ENCODE peak calls at places on chromosome 1, in seven cellular contexts. L, J, U, F, Y, W and P are unnamed samples. For H3K27me3, the result is how much of the 10 kb centered on the place peaks cover.

GRCh38 chr1:188065917-188066316 is 1237.2 kb downstream of the PLA2G4A start:
- DNase-seq in F (no peak), L (no peak), W (no peak), J (no peak), Y (no peak), U (no peak), P (no peak)

GRCh38 chr1:2499260-2499659 is 23.2 kb downstream of the PLCH2 start:
- DNase-seq in Y (no peak), L (no peak), F (no peak), J (no peak), U (no peak), W (no peak), P (no peak)

GRCh38 chr1:172005856-172006255 is 164.6 kb downstream of the DNM3 start:
- DNase-seq in J (no peak), W (no peak), Y (no peak), U (no peak), L (no peak), F (no peak), P (no peak)

GRCh38 chr1:3858231-3858981 is 1.1 kb downstream of the DFFB start:
- DNase-seq in F (no peak), Y (no peak), W (peak), L (no peak), J (no peak), U (peak), P (no peak)

GRCh38 chr1:44855742-44856141 is 12.7 kb upstream of the PTCH2 start:
- DNase-seq in F (no peak), L (no peak), J (no peak), U (no peak), Y (no peak), W (no peak), P (no peak)

GRCh38 chr1:153245466-153245865 is 14.0 kb upstream of the LORICRIN start:
- DNase-seq in F (no peak), U (no peak), L (no peak), W (no peak), Y (no peak), J (no peak), P (no peak)

GRCh38 chr1:158145173-158145719 is 35.4 kb upstream of the CD1D start:
- DNase-seq in L (no peak), U (no peak), Y (peak), J (peak), W (no peak), F (peak), P (peak)

GRCh38 chr1:156211243-156211642 is 1.6 kb upstream of the PMF1 start:
- DNase-seq in F (no peak), L (no peak), W (no peak), J (no peak), U (no peak), Y (no peak), P (no peak)

GRCh38 chr1:100861379-100861778 is 33.3 kb downstream of the EXTL2 start:
- DNase-seq in W (no peak), Y (no peak), F (no peak), U (no peak), J (no peak), L (no peak), P (no peak)

GRCh38 chr1:54569339-54569738 is 21.3 kb downstream of the ACOT11 start:
- DNase-seq in U (no peak), L (no peak), F (no peak), J (no peak), Y (no peak), W (peak), P (peak)

GRCh38 chr1:31422505-31423319 is 9.7 kb downstream of the SERINC2 start:
- DNase-seq in F (peak), J (peak), W (peak), U (peak), Y (peak), L (peak), P (peak)

GRCh38 chr1:176849281-176849680 is 315.2 kb downstream of the ASTN1 start:
- DNase-seq in J (no peak), W (no peak), Y (no peak), L (no peak), U (no peak), F (no peak), P (no peak)

GRCh38 chr1:206635983-206636354 is 633 bp downstream of the DYRK3 start:
- DNase-seq in J (no peak), L (no peak), Y (no peak), F (no peak), U (no peak), W (no peak), P (no peak)

GRCh38 chr1:90502696-90503095 is 214.4 kb downstream of the BARHL2 start:
- DNase-seq in W (no peak), J (no peak), L (no peak), U (no peak), Y (no peak), F (no peak), P (no peak)

GRCh38 chr1:56710646-56711045 is 65.5 kb downstream of the PRKAA2 start:
- DNase-seq in J (no peak), U (no peak), F (no peak), W (no peak), Y (no peak), L (no peak), P (no peak)

GRCh38 chr1:1624443-1625403 is 7.2 kb upstream of the MMP23B start:
- DNase-seq in Y (no peak), J (no peak), L (no peak), U (no peak), W (peak), F (no peak), P (peak)

GRCh38 chr1:108703939-108704338 is 8.8 kb upstream of the FNDC7 start:
- DNase-seq in J (no peak), U (no peak), W (no peak), F (no peak), Y (no peak), L (no peak), P (no peak)

GRCh38 chr1:6185151-6185550 is 5.0 kb upstream of the CHD5 start:
- DNase-seq in F (no peak), U (no peak), Y (no peak), J (no peak), L (no peak), W (no peak), P (no peak)

GRCh38 chr1:45926302-45926701 is 122.9 kb downstream of the MAST2 start:
- DNase-seq in L (no peak), W (no peak), U (no peak), J (no peak), F (no peak), Y (no peak), P (no peak)

GRCh38 chr1:100955322-100955721 is 59.4 kb downstream of the SLC30A7 start:
- DNase-seq in L (no peak), U (no peak), J (no peak), Y (no peak), W (no peak), F (no peak), P (no peak)

GRCh38 chr1:115065021-115065420 is 24.3 kb downstream of the TSPAN2 start:
- DNase-seq in Y (no peak), F (no peak), W (no peak), J (no peak), U (no peak), L (no peak), P (no peak)

GRCh38 chr1:36400825-36401601 is 3.3 kb upstream of the LSM10 start:
- DNase-seq in L (peak), W (peak), J (peak), F (peak), U (peak), Y (peak), P (peak)

GRCh38 chr1:210344706-210345105 is 16.0 kb downstream of the HHAT start:
- DNase-seq in J (no peak), Y (no peak), U (no peak), F (no peak), L (no peak), W (no peak), P (no peak)

GRCh38 chr1:154818911-154819310 is 51.2 kb downstream of the KCNN3 start:
- DNase-seq in Y (no peak), L (no peak), F (no peak), W (no peak), J (no peak), U (no peak), P (no peak)

GRCh38 chr1:224047538-224047937 is 66.4 kb upstream of the FBXO28 start:
- DNase-seq in L (no peak), Y (no peak), J (no peak), U (no peak), F (no peak), W (no peak), P (no peak)

GRCh38 chr1:180269848-180270766 is 40.0 kb downstream of the LHX4 start:
- DNase-seq in J (no peak), U (peak), L (no peak), W (peak), F (no peak), Y (no peak), P (no peak)

GRCh38 chr1:20153000-20153418 is 13.9 kb downstream of the PLA2G2F start:
- DNase-seq in U (no peak), Y (no peak), L (no peak), W (no peak), F (no peak), J (no peak), P (no peak)

GRCh38 chr1:119674110-119674509 is 26.0 kb upstream of the ZNF697 start:
- DNase-seq in W (no peak), U (no peak), L (no peak), F (no peak), J (no peak), Y (no peak), P (no peak)

GRCh38 chr1:18800258-18800657 is 59.2 kb downstream of the TAS1R2 start:
- DNase-seq in L (no peak), W (no peak), Y (no peak), F (no peak), J (no peak), U (no peak), P (no peak)

GRCh38 chr1:234691567-234691966 is 81.6 kb upstream of the IRF2BP2 start:
- DNase-seq in W (no peak), U (no peak), L (no peak), J (no peak), Y (no peak), F (no peak), P (no peak)
- TF ChIP-seq POLR2A in W (no peak), U (no peak), L (no peak), J (no peak), Y (no peak), F (no peak), P (no peak)

GRCh38 chr1:246971322-246971721 is 36.5 kb downstream of the ZNF695 start:
- DNase-seq in F (no peak), W (peak), U (peak), J (peak), L (no peak), Y (no peak), P (peak)
- TF ChIP-seq CTCF in F (peak), W (peak), U (peak), J (peak), L (no peak), Y (peak), P (peak)

DNA sequence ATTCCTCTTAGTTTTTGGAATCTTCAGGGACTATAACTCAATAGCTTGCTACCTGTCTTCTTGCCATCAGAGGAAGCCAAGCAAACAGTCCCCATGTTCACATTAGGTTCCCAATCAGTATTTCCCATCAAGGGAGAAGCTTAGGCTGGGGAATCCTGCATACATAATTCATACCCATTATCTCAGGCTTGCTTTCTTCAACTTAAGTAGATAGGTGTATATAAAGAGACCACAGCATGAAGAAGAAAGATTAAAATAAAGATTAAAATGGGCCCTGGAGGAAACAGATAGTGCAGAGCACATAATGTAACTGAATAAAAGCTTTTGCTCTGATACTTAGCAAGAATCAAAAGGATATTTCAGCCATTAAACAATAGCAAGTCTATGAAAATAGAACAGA is 29.0 kb upstream of the KCNK1 start:
- DNase-seq in W (no peak), F (no peak), J (no peak), L (no peak), Y (no peak), U (no peak), P (no peak)
- H3K27me3 ChIP-seq in W (under half), F (under half), J (under half), L (under half), Y (under half), U (under half), P (under half)

DNA sequence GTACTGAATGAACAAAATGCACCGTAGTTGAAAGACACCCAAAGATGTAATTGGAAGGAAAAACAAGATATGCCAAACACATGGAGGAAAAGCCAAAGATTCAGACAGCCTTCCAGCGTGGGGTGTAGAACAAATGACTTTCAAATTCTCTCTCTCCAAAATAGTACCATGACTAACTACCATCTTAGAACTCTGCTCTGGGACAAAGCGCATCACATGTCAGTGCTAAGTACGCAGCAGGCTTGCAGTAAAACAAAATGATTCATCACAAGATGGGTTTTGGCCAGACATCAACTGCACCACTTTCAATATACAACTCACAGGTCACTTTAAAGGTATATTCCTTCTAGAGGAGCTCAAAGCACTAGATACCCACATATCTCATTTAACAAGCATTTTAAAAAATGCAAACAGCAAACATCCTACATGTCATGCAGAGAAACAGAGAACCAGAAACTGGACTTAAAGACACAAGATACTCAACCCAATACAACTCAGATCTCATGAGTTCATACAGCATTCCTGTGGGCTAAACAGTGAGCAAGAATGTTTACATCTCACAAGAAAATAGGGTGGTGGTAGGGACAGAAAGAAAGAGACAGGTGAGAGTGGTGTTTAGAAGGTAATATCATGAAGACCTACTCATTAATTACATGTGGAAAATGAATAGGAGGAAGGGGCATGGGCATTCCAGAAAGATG is 75.7 kb downstream of the BCAR3 start:
- DNase-seq in W (no peak), L (no peak), J (no peak), F (no peak), Y (no peak), U (no peak), P (no peak)
- TF ChIP-seq POLR2A in W (no peak), L (no peak), J (no peak), F (no peak), Y (no peak), U (no peak), P (no peak)